ENCODE peak calls at places on chromosomes 2 and 18, in six cellular contexts. One of them, this sample, is unnamed.

GRCh38 chr18:55362303-55362702 is 225.7 kb downstream of the TCF4 start:
- DNase-seq in PC-3: no peak
- DNase-seq in GM23338: no peak
- DNase-seq in HCT116: no peak
- DNase-seq in hepatocyte: no peak
- DNase-seq in MM.1S: no peak
- DNase-seq in this sample: no peak

GRCh38 chr2:161651547-161651946 is 27.3 kb downstream of the SLC4A10 start:
- DNase-seq in PC-3: no peak
- DNase-seq in GM23338: no peak
- DNase-seq in HCT116: no peak
- DNase-seq in hepatocyte: no peak
- DNase-seq in MM.1S: no peak
- DNase-seq in this sample: no peak

GRCh38 chr2:9419558-9419957 is 3.8 kb downstream of the ITGB1BP1 start:
- DNase-seq in PC-3: no peak
- DNase-seq in GM23338: no peak
- DNase-seq in HCT116: no peak
- DNase-seq in hepatocyte: no peak
- DNase-seq in MM.1S: no peak
- DNase-seq in this sample: no peak

GRCh38 chr2:156471772-156472171 is 35.6 kb downstream of the GPD2 start:
- DNase-seq in PC-3: no peak
- DNase-seq in GM23338: no peak
- DNase-seq in HCT116: no peak
- DNase-seq in hepatocyte: no peak
- DNase-seq in MM.1S: no peak
- DNase-seq in this sample: no peak

GRCh38 chr2:232523682-232524597 is 2.0 kb upstream of the CHRND start:
- DNase-seq in PC-3: peak; percentile 12
- DNase-seq in GM23338: peak; percentile 95
- DNase-seq in HCT116: no peak
- DNase-seq in hepatocyte: peak; percentile 71
- DNase-seq in MM.1S: no peak
- DNase-seq in this sample: peak; percentile 92

GRCh38 chr2:30736461-30737325 is 70.6 kb downstream of the CAPN13 start:
- DNase-seq in PC-3: no peak
- DNase-seq in GM23338: no peak
- DNase-seq in HCT116: no peak
- DNase-seq in hepatocyte: no peak
- DNase-seq in MM.1S: no peak
- DNase-seq in this sample: no peak

GRCh38 chr2:111126581-111126980 is 5.9 kb downstream of the BCL2L11 start:
- DNase-seq in PC-3: no peak
- DNase-seq in GM23338: no peak
- DNase-seq in HCT116: no peak
- DNase-seq in hepatocyte: no peak
- DNase-seq in MM.1S: no peak
- DNase-seq in this sample: no peak

GRCh38 chr2:43305537-43305936 is 79.1 kb upstream of the ZFP36L2 start:
- DNase-seq in PC-3: no peak
- DNase-seq in GM23338: no peak
- DNase-seq in HCT116: no peak
- DNase-seq in hepatocyte: peak; percentile 68
- DNase-seq in MM.1S: no peak
- DNase-seq in this sample: no peak

GRCh38 chr2:152894051-152894450 is 175.6 kb downstream of the ARL6IP6 start:
- DNase-seq in PC-3: no peak
- DNase-seq in GM23338: no peak
- DNase-seq in HCT116: no peak
- DNase-seq in hepatocyte: no peak
- DNase-seq in MM.1S: no peak
- DNase-seq in this sample: no peak

GRCh38 chr2:6109801-6110200 is 417.6 kb downstream of the SOX11 start:
- DNase-seq in PC-3: no peak
- DNase-seq in GM23338: no peak
- DNase-seq in HCT116: no peak
- DNase-seq in hepatocyte: no peak
- DNase-seq in MM.1S: no peak
- DNase-seq in this sample: no peak

GRCh38 chr2:101133492-101134101 is 17.6 kb downstream of the TBC1D8 start:
- DNase-seq in PC-3: no peak
- DNase-seq in GM23338: no peak
- DNase-seq in HCT116: no peak
- DNase-seq in hepatocyte: no peak
- DNase-seq in MM.1S: no peak
- DNase-seq in this sample: no peak

GRCh38 chr2:46434851-46435273 is 44.5 kb upstream of the TMEM247 start:
- DNase-seq in PC-3: no peak
- DNase-seq in GM23338: peak; percentile 10
- DNase-seq in HCT116: no peak
- DNase-seq in hepatocyte: no peak
- DNase-seq in MM.1S: no peak
- DNase-seq in this sample: no peak

GRCh38 chr2:207823865-207824264 is 54.2 kb upstream of the FZD5 start:
- DNase-seq in PC-3: peak; percentile 44
- DNase-seq in GM23338: no peak
- DNase-seq in HCT116: no peak
- DNase-seq in hepatocyte: no peak
- DNase-seq in MM.1S: no peak
- DNase-seq in this sample: no peak

GRCh38 chr18:6015364-6015763 is 120.0 kb upstream of the TMEM200C start:
- DNase-seq in PC-3: peak; percentile 24
- DNase-seq in GM23338: no peak
- DNase-seq in HCT116: no peak
- DNase-seq in hepatocyte: no peak
- DNase-seq in MM.1S: no peak
- DNase-seq in this sample: no peak

GRCh38 chr2:143226714-143227541 is 97.7 kb downstream of the ARHGAP15 start:
- DNase-seq in PC-3: no peak
- DNase-seq in GM23338: no peak
- DNase-seq in HCT116: no peak
- DNase-seq in hepatocyte: no peak
- DNase-seq in MM.1S: no peak
- DNase-seq in this sample: no peak

GRCh38 chr2:4556136-4556535 is 852.8 kb downstream of the DCDC2C start:
- DNase-seq in PC-3: no peak
- DNase-seq in GM23338: no peak
- DNase-seq in HCT116: no peak
- DNase-seq in hepatocyte: peak; percentile 31
- DNase-seq in MM.1S: no peak
- DNase-seq in this sample: no peak

GRCh38 chr18:7637269-7637668 is 70.2 kb downstream of the PTPRM start:
- DNase-seq in PC-3: peak; percentile 92
- DNase-seq in GM23338: no peak
- DNase-seq in HCT116: no peak
- DNase-seq in hepatocyte: no peak
- DNase-seq in MM.1S: no peak
- DNase-seq in this sample: no peak
- TF ChIP-seq EZH2phosphoT487 in PC-3: no peak
- TF ChIP-seq EZH2phosphoT487 in GM23338: no peak
- TF ChIP-seq EZH2phosphoT487 in HCT116: no peak
- TF ChIP-seq EZH2phosphoT487 in hepatocyte: no peak
- TF ChIP-seq EZH2phosphoT487 in MM.1S: no peak
- TF ChIP-seq EZH2phosphoT487 in this sample: no peak

DNA sequence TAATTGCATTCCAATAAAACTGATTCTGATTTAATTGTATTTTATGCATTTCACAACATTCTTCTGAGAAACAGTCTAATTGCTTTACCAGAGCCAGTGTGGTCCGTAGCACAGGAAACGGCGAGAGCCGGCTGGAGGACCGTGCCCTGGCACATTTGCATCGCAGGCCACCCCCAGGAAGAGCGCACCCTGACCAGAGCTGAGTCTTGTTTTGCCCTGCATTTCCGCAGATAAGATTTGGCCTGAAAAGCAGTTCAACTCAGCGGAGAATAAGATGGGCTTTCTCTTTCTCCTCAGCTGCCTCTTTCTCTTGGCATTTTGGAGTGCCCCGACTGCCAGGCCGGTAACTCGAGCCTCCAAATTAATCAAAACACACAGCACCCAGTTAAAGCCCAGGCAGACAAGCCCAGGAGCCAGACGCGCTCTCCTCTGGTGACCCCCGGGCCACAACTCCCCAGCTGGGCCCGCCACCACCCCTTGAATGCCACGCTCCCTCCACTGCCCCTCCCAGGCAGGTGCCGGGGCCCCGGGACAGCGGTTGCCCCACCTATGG is 484 bp downstream of the COL4A4 start:
- DNase-seq in PC-3: no peak
- DNase-seq in GM23338: peak; percentile 47
- DNase-seq in HCT116: no peak
- DNase-seq in hepatocyte: no peak
- DNase-seq in MM.1S: peak; percentile 86
- DNase-seq in this sample: peak; percentile 19
- TF ChIP-seq EZH2 in PC-3: no peak
- TF ChIP-seq EZH2 in GM23338: no peak
- TF ChIP-seq EZH2 in HCT116: no peak
- TF ChIP-seq EZH2 in hepatocyte: no peak
- TF ChIP-seq EZH2 in MM.1S: no peak
- TF ChIP-seq EZH2 in this sample: no peak

DNA sequence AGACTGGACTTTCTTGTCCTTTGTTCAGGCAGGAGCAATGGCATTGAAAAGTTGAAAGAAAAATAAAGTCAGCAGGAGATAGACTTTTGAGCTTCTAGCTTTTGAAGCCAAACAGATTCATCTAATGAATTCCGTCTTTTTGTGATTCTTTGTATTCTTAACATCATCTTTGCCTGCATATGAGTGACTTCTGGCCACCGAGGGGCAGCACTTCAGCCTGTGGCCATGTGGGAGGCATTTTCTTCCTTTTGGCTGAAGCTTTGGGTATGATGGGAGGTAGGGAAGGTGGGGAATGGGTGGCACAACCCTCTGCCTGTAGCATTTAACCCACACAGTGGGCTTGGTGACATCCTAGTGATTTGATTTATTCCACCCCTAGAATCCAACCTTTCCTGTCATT is 220.6 kb downstream of the SETBP1 start:
- DNase-seq in PC-3: no peak
- DNase-seq in GM23338: peak; percentile 36
- DNase-seq in HCT116: no peak
- DNase-seq in hepatocyte: no peak
- DNase-seq in MM.1S: no peak
- DNase-seq in this sample: no peak
- TF ChIP-seq CTCF in PC-3: peak; percentile 53
- TF ChIP-seq CTCF in GM23338: peak; percentile 44
- TF ChIP-seq CTCF in HCT116: no peak
- TF ChIP-seq CTCF in hepatocyte: peak; percentile 21
- TF ChIP-seq CTCF in MM.1S: peak; percentile 25
- TF ChIP-seq CTCF in this sample: peak; percentile 38

DNA sequence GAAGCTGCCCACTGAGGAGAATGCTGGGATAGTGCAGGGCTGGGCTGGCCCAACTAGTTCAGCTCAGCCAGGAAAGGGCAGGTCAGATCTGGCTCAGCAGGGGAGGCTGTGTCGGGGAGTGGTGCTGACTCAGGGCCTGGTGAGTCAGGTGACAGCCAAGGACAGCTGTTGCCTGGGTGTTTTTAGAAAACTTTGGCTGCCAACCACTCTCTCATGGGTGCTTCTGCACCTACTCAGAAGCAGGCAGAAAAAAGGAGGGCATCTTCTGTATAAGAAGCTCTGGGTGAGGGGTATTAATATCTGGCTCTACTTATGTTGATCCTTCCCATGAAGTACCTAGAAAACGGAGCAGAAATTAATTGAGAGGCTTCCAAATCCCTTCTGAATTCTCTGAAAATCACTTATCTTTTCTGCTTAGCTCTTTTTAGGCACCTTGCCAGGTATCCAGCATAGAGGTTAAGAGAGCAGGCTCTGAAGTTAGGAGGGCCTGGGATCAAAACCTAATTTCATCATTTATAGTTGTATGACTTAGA is 15.6 kb upstream of the RAB10 start:
- DNase-seq in PC-3: peak; percentile 92
- DNase-seq in GM23338: peak; percentile 64
- DNase-seq in HCT116: peak; percentile 74
- DNase-seq in hepatocyte: peak; percentile 89
- DNase-seq in MM.1S: peak; percentile 76
- DNase-seq in this sample: peak; percentile 29
- TF ChIP-seq EZH2phosphoT487 in PC-3: no peak
- TF ChIP-seq EZH2phosphoT487 in GM23338: no peak
- TF ChIP-seq EZH2phosphoT487 in HCT116: no peak
- TF ChIP-seq EZH2phosphoT487 in hepatocyte: no peak
- TF ChIP-seq EZH2phosphoT487 in MM.1S: no peak
- TF ChIP-seq EZH2phosphoT487 in this sample: no peak

DNA sequence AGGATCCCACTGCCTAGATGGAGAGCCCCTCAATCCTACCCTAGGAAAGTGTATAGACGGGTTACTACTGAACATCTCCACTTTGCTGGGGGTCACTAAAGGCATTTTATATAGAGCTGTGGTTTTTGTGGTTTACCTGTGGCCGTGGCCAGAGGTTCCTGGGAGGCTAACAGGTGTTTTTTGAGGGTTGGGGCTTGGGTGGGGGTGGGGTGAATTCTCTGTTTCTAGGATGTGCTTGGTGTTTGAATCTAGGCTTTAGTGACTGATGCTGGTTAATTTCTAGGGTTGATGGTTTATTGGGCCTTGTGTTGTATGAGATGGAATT is 7.7 kb downstream of the HOXD8 start:
- DNase-seq in PC-3: no peak
- DNase-seq in GM23338: no peak
- DNase-seq in HCT116: no peak
- DNase-seq in hepatocyte: no peak
- DNase-seq in MM.1S: peak; percentile 77
- DNase-seq in this sample: no peak
- TF ChIP-seq EZH2 in PC-3: no peak
- TF ChIP-seq EZH2 in GM23338: peak; percentile 52
- TF ChIP-seq EZH2 in HCT116: no peak
- TF ChIP-seq EZH2 in hepatocyte: no peak
- TF ChIP-seq EZH2 in MM.1S: no peak
- TF ChIP-seq EZH2 in this sample: no peak

This sample was measured in neural progenitor cell.